ENCODE peak calls at places on chromosomes 16 and 17, in six cellular contexts. N is T1000, G is substantia nigra, B is ACHN, Q is fibroblast of mammary gland, S is ELR. O is an unnamed sample.

GRCh38 chr17:74078363-74078762 is 125.1 kb upstream of the RPL38 start:
- DNase-seq in G (no peak), B (no peak), S (no peak), N (no peak), Q (no peak), O (no peak)

GRCh38 chr16:85662976-85663830 is 25.6 kb downstream of the GINS2 start:
- DNase-seq in G (no peak), Q (no peak), B (no peak), S (no peak), N (no peak), O (no peak)

GRCh38 chr17:79681628-79682261 is 49.0 kb upstream of the ENPP7 start:
- DNase-seq in N (no peak), B (no peak), G (no peak), S (no peak), Q (no peak), O (no peak)

GRCh38 chr17:58121925-58122324 is 26.3 kb upstream of the OR4D1 start:
- DNase-seq in G (no peak), N (no peak), S (peak), B (peak), Q (peak), O (peak)

GRCh38 chr17:63626551-63627228 is 4.5 kb downstream of the MAP3K3 start:
- DNase-seq in S (peak), N (no peak), G (no peak), Q (peak), B (no peak), O (peak)

GRCh38 chr16:67594956-67595355 is 32.6 kb downstream of the CTCF start:
- DNase-seq in B (no peak), Q (peak), G (no peak), S (peak), N (no peak), O (peak)

GRCh38 chr16:63100082-63100481 is 1063.8 kb upstream of the CDH8 start:
- DNase-seq in G (no peak), Q (no peak), S (no peak), N (no peak), B (no peak), O (no peak)

GRCh38 chr17:42193216-42194132 is 820 bp downstream of the GHDC start:
- DNase-seq in N (no peak), S (no peak), G (no peak), Q (no peak), B (no peak), O (no peak)

GRCh38 chr17:39923836-39924690 is 3.3 kb downstream of the ORMDL3 start:
- DNase-seq in B (no peak), N (peak), G (no peak), S (peak), Q (peak), O (peak)

GRCh38 chr17:32103476-32104113 is 38.7 kb upstream of the RHOT1 start:
- DNase-seq in S (no peak), Q (no peak), N (no peak), G (no peak), B (no peak), O (peak)